ENCODE peak calls at places on chromosome 13, in seven cellular contexts. One of them, this sample, is unnamed.

GRCh38 chr13:97117388-97117910 is 104.7 kb upstream of the MBNL2 start:
- DNase-seq in OCI-LY7: no peak
- DNase-seq in GM23248: no peak
- DNase-seq in PC-3: no peak
- DNase-seq in SK-N-SH: no peak
- DNase-seq in GM23338: no peak
- DNase-seq in PC-9: no peak
- DNase-seq in this sample: no peak

GRCh38 chr13:96781141-96781540 is 213.1 kb downstream of the OXGR1 start:
- DNase-seq in OCI-LY7: no peak
- DNase-seq in GM23248: no peak
- DNase-seq in PC-3: peak; percentile 66
- DNase-seq in SK-N-SH: no peak
- DNase-seq in GM23338: no peak
- DNase-seq in PC-9: no peak
- DNase-seq in this sample: no peak

GRCh38 chr13:111861766-111862366 is 205.1 kb upstream of the SOX1 start:
- DNase-seq in OCI-LY7: no peak
- DNase-seq in GM23248: no peak
- DNase-seq in PC-3: no peak
- DNase-seq in SK-N-SH: no peak
- DNase-seq in GM23338: no peak
- DNase-seq in PC-9: no peak
- DNase-seq in this sample: no peak

GRCh38 chr13:76380436-76381065 is 505.7 kb downstream of the KCTD12 start:
- DNase-seq in OCI-LY7: no peak
- DNase-seq in GM23248: no peak
- DNase-seq in PC-3: no peak
- DNase-seq in SK-N-SH: no peak
- DNase-seq in GM23338: no peak
- DNase-seq in PC-9: no peak
- DNase-seq in this sample: no peak

GRCh38 chr13:51681037-51681678 is 96.9 kb downstream of the WDFY2 start:
- DNase-seq in OCI-LY7: no peak
- DNase-seq in GM23248: peak; percentile 89
- DNase-seq in PC-3: peak; percentile 91
- DNase-seq in SK-N-SH: no peak
- DNase-seq in GM23338: no peak
- DNase-seq in PC-9: peak; percentile 80
- DNase-seq in this sample: peak; percentile 10

GRCh38 chr13:67136157-67136556 is 94.0 kb downstream of the PCDH9 start:
- DNase-seq in OCI-LY7: no peak
- DNase-seq in GM23248: no peak
- DNase-seq in PC-3: no peak
- DNase-seq in SK-N-SH: no peak
- DNase-seq in GM23338: no peak
- DNase-seq in PC-9: no peak
- DNase-seq in this sample: no peak

GRCh38 chr13:40517486-40518311 is 148.7 kb downstream of the FOXO1 start:
- DNase-seq in OCI-LY7: peak; percentile 26
- DNase-seq in GM23248: no peak
- DNase-seq in PC-3: no peak
- DNase-seq in SK-N-SH: no peak
- DNase-seq in GM23338: no peak
- DNase-seq in PC-9: no peak
- DNase-seq in this sample: no peak

GRCh38 chr13:34002141-34002540 is 184.2 kb downstream of the RFC3 start:
- DNase-seq in OCI-LY7: no peak
- DNase-seq in GM23248: no peak
- DNase-seq in PC-3: no peak
- DNase-seq in SK-N-SH: no peak
- DNase-seq in GM23338: no peak
- DNase-seq in PC-9: no peak
- DNase-seq in this sample: no peak

GRCh38 chr13:37029617-37030016 is 29.0 kb downstream of the EXOSC8 start:
- DNase-seq in OCI-LY7: no peak
- DNase-seq in GM23248: peak; percentile 62
- DNase-seq in PC-3: no peak
- DNase-seq in SK-N-SH: peak; percentile 30
- DNase-seq in GM23338: no peak
- DNase-seq in PC-9: no peak
- DNase-seq in this sample: no peak

GRCh38 chr13:50766043-50766442 is 77.4 kb downstream of the DLEU7 start:
- DNase-seq in OCI-LY7: no peak
- DNase-seq in GM23248: peak; percentile 30
- DNase-seq in PC-3: no peak
- DNase-seq in SK-N-SH: no peak
- DNase-seq in GM23338: no peak
- DNase-seq in PC-9: no peak
- DNase-seq in this sample: no peak

GRCh38 chr13:84400711-84401110 is 518.4 kb upstream of the SLITRK1 start:
- DNase-seq in OCI-LY7: no peak
- DNase-seq in GM23248: peak; percentile 69
- DNase-seq in PC-3: peak; percentile 74
- DNase-seq in SK-N-SH: no peak
- DNase-seq in GM23338: no peak
- DNase-seq in PC-9: no peak
- DNase-seq in this sample: no peak

GRCh38 chr13:25887962-25888655 is 163.7 kb downstream of the SHISA2 start:
- DNase-seq in OCI-LY7: no peak
- DNase-seq in GM23248: no peak
- DNase-seq in PC-3: no peak
- DNase-seq in SK-N-SH: no peak
- DNase-seq in GM23338: no peak
- DNase-seq in PC-9: no peak
- DNase-seq in this sample: no peak

GRCh38 chr13:60226507-60226906 is 62.8 kb upstream of the DIAPH3 start:
- DNase-seq in OCI-LY7: peak; percentile 3
- DNase-seq in GM23248: peak; percentile 34
- DNase-seq in PC-3: peak; percentile 30
- DNase-seq in SK-N-SH: peak; percentile 57
- DNase-seq in GM23338: peak; percentile 51
- DNase-seq in PC-9: no peak
- DNase-seq in this sample: peak; percentile 43

GRCh38 chr13:100298691-100299090 is 209.8 kb downstream of the PCCA start:
- DNase-seq in OCI-LY7: no peak
- DNase-seq in GM23248: no peak
- DNase-seq in PC-3: no peak
- DNase-seq in SK-N-SH: no peak
- DNase-seq in GM23338: no peak
- DNase-seq in PC-9: no peak
- DNase-seq in this sample: no peak

GRCh38 chr13:108947551-108948030 is 318.2 kb downstream of the MYO16 start:
- DNase-seq in OCI-LY7: no peak
- DNase-seq in GM23248: peak; percentile 75
- DNase-seq in PC-3: no peak
- DNase-seq in SK-N-SH: no peak
- DNase-seq in GM23338: no peak
- DNase-seq in PC-9: no peak
- DNase-seq in this sample: no peak

GRCh38 chr13:20977394-20977793 is 74.8 kb upstream of the XPO4 start:
- DNase-seq in OCI-LY7: no peak
- DNase-seq in GM23248: no peak
- DNase-seq in PC-3: no peak
- DNase-seq in SK-N-SH: no peak
- DNase-seq in GM23338: no peak
- DNase-seq in PC-9: no peak
- DNase-seq in this sample: no peak

GRCh38 chr13:90622547-90622946 is 724.9 kb upstream of the MIR17HG start:
- DNase-seq in OCI-LY7: no peak
- DNase-seq in GM23248: peak; percentile 54
- DNase-seq in PC-3: peak; percentile 73
- DNase-seq in SK-N-SH: no peak
- DNase-seq in GM23338: no peak
- DNase-seq in PC-9: no peak
- DNase-seq in this sample: no peak

GRCh38 chr13:25330541-25330940 is 29.1 kb downstream of the NUP58 start:
- DNase-seq in OCI-LY7: no peak
- DNase-seq in GM23248: peak; percentile 15
- DNase-seq in PC-3: peak; percentile 8
- DNase-seq in SK-N-SH: no peak
- DNase-seq in GM23338: no peak
- DNase-seq in PC-9: no peak
- DNase-seq in this sample: no peak

GRCh38 chr13:98937911-98938381 is 39.9 kb downstream of the DOCK9 start:
- DNase-seq in OCI-LY7: no peak
- DNase-seq in GM23248: no peak
- DNase-seq in PC-3: no peak
- DNase-seq in SK-N-SH: no peak
- DNase-seq in GM23338: peak; percentile 95
- DNase-seq in PC-9: no peak
- DNase-seq in this sample: no peak

GRCh38 chr13:84651288-84651687 is 769.0 kb upstream of the SLITRK1 start:
- DNase-seq in OCI-LY7: no peak
- DNase-seq in GM23248: peak; percentile 65
- DNase-seq in PC-3: peak; percentile 65
- DNase-seq in SK-N-SH: no peak
- DNase-seq in GM23338: no peak
- DNase-seq in PC-9: no peak
- DNase-seq in this sample: peak; percentile 41

GRCh38 chr13:75685239-75685697 is 49.1 kb downstream of the LMO7 start:
- DNase-seq in OCI-LY7: no peak
- DNase-seq in GM23248: peak; percentile 92
- DNase-seq in PC-3: peak; percentile 71
- DNase-seq in SK-N-SH: no peak
- DNase-seq in GM23338: peak; percentile 57
- DNase-seq in PC-9: peak; percentile 70
- DNase-seq in this sample: no peak

GRCh38 chr13:19605161-19605955 is 28.1 kb upstream of the MPHOSPH8 start:
- DNase-seq in OCI-LY7: no peak
- DNase-seq in GM23248: no peak
- DNase-seq in PC-3: peak; percentile 91
- DNase-seq in SK-N-SH: no peak
- DNase-seq in GM23338: no peak
- DNase-seq in PC-9: peak; percentile 76
- DNase-seq in this sample: no peak

GRCh38 chr13:38530492-38530891 is 156.4 kb upstream of the FREM2 start:
- DNase-seq in OCI-LY7: no peak
- DNase-seq in GM23248: peak; percentile 69
- DNase-seq in PC-3: peak; percentile 33
- DNase-seq in SK-N-SH: peak; percentile 6
- DNase-seq in GM23338: peak; percentile 24
- DNase-seq in PC-9: no peak
- DNase-seq in this sample: peak; percentile 15

GRCh38 chr13:109669234-109669612 is 117.2 kb downstream of the IRS2 start:
- DNase-seq in OCI-LY7: no peak
- DNase-seq in GM23248: no peak
- DNase-seq in PC-3: no peak
- DNase-seq in SK-N-SH: no peak
- DNase-seq in GM23338: no peak
- DNase-seq in PC-9: peak; percentile 93
- DNase-seq in this sample: no peak

GRCh38 chr13:84844473-84844872 is 954.7 kb downstream of the SLITRK6 start:
- DNase-seq in OCI-LY7: peak; percentile 17
- DNase-seq in GM23248: no peak
- DNase-seq in PC-3: peak; percentile 48
- DNase-seq in SK-N-SH: peak; percentile 32
- DNase-seq in GM23338: peak; percentile 53
- DNase-seq in PC-9: no peak
- DNase-seq in this sample: peak; percentile 21

DNA sequence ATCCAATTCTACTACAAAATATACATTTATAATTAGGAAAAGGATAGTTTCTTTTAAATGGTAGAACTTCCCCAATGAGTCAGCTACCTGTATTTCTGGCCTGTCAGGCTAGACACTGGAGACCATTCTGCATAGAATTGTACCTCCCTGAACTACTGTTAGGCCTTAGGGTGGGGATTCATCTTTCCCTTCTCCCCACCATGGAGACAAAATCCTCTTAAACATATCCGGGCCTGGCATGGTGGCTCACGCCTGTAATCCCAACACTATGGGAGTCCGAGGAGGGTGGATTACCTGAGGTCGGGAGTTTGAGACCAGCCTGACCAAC is 24.5 kb upstream of the TPT1 start:
- DNase-seq in OCI-LY7: no peak
- DNase-seq in GM23248: no peak
- DNase-seq in PC-3: peak; percentile 34
- DNase-seq in SK-N-SH: no peak
- DNase-seq in GM23338: no peak
- DNase-seq in PC-9: no peak
- DNase-seq in this sample: no peak
- H3K27ac ChIP-seq in OCI-LY7: no peak overlapping the region
- H3K27ac ChIP-seq in GM23248: no peak overlapping the region
- H3K27ac ChIP-seq in PC-3: peak overlapping the region; percentile 56
- H3K27ac ChIP-seq in SK-N-SH: no peak overlapping the region
- H3K27ac ChIP-seq in GM23338: peak overlapping the region; percentile 55
- H3K27ac ChIP-seq in PC-9: peak overlapping the region; percentile 64
- H3K27ac ChIP-seq in this sample: no peak overlapping the region

DNA sequence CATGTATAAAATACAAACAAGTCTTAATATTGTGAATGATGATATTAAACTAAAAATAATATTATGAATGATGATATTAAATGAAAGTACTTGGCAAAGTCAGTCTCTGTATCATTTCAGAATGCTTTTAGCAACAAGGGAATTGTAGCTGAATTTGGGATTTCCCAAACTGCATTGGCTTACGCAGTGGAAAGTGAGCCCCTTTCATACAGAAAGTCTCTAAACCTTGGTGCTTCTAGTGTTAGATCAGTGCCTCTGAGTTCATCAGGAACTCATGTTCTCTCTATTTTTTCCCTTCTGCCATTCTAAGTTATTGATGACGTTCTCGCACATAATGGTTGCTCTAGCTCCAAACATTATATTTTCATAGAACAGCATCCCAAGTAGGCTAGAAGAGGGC is 300.0 kb downstream of the ITGBL1 start:
- DNase-seq in OCI-LY7: no peak
- DNase-seq in GM23248: no peak
- DNase-seq in PC-3: no peak
- DNase-seq in SK-N-SH: no peak
- DNase-seq in GM23338: no peak
- DNase-seq in PC-9: no peak
- DNase-seq in this sample: no peak
- H3K9me2 ChIP-seq in OCI-LY7: no peaks in the 10 kb centered on the region
- H3K9me2 ChIP-seq in GM23248: no peaks in the 10 kb centered on the region
- H3K9me2 ChIP-seq in PC-3: no peaks in the 10 kb centered on the region
- H3K9me2 ChIP-seq in SK-N-SH: no peaks in the 10 kb centered on the region
- H3K9me2 ChIP-seq in GM23338: no peaks in the 10 kb centered on the region
- H3K9me2 ChIP-seq in PC-9: no peaks in the 10 kb centered on the region
- H3K9me2 ChIP-seq in this sample: no peaks in the 10 kb centered on the region

GRCh38 chr13:48448285-48448962 is 35.5 kb upstream of the LPAR6 start:
- DNase-seq in OCI-LY7: no peak
- DNase-seq in GM23248: peak; percentile 26
- DNase-seq in PC-3: peak; percentile 2
- DNase-seq in SK-N-SH: no peak
- DNase-seq in GM23338: no peak
- DNase-seq in PC-9: no peak
- DNase-seq in this sample: no peak
- H3K27ac ChIP-seq in OCI-LY7: no peak overlapping the region
- H3K27ac ChIP-seq in GM23248: peak overlapping the region; percentile 15
- H3K27ac ChIP-seq in PC-3: peak overlapping the region; percentile 68
- H3K27ac ChIP-seq in SK-N-SH: peak overlapping the region; percentile 5
- H3K27ac ChIP-seq in GM23338: no peak overlapping the region
- H3K27ac ChIP-seq in PC-9: no peak overlapping the region
- H3K27ac ChIP-seq in this sample: no peak overlapping the region

DNA sequence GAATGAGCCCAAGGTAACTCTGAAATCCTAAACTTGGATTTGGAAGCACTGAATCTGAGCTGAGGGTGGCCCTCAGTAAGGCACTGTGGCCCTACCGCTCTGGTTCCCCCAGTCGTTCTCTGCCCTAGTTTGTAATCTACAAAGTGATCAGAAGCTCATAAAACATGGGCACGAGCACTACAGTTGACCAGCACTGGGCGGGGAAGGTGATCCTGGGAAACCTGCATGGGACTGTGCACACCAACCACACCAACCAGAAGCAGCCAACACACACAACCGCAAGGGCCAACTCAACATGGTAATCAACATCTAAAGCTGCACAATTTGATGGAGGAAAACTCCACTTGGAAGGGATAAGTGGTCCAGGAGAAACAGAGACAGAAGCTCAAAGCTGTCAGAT is 22.9 kb downstream of the SLC7A1 start:
- DNase-seq in OCI-LY7: no peak
- DNase-seq in GM23248: no peak
- DNase-seq in PC-3: no peak
- DNase-seq in SK-N-SH: no peak
- DNase-seq in GM23338: no peak
- DNase-seq in PC-9: no peak
- DNase-seq in this sample: no peak
- H3K9me2 ChIP-seq in OCI-LY7: no peaks in the 10 kb centered on the region
- H3K9me2 ChIP-seq in GM23248: no peaks in the 10 kb centered on the region
- H3K9me2 ChIP-seq in PC-3: no peaks in the 10 kb centered on the region
- H3K9me2 ChIP-seq in SK-N-SH: no peaks in the 10 kb centered on the region
- H3K9me2 ChIP-seq in GM23338: no peaks in the 10 kb centered on the region
- H3K9me2 ChIP-seq in PC-9: no peaks in the 10 kb centered on the region
- H3K9me2 ChIP-seq in this sample: no peaks in the 10 kb centered on the region

This sample was measured in hepatocyte.